ENCODE peak calls at places on chromosomes 3 and 15, in five cellular contexts. N, U, D, B and H are unnamed samples. For H3K4me1, the result is how much of the 10 kb centered on the place peaks cover.

GRCh38 chr3:38454884-38455638 is 1.4 kb downstream of the ACVR2B start:
- DNase-seq in D (peak), U (peak), B (peak), N (peak), H (peak)

GRCh38 chr15:56243774-56244236 is at the start of gene RFX7:
- DNase-seq in N (peak), U (peak), D (peak), B (peak), H (peak)

GRCh38 chr15:84934942-84935729 is 46.5 kb upstream of the PDE8A start:
- DNase-seq in D (no peak), U (no peak), N (no peak), B (no peak), H (no peak)

GRCh38 chr15:79352206-79352605 is 41.3 kb downstream of the TMED3 start:
- DNase-seq in B (no peak), D (no peak), N (no peak), U (no peak), H (no peak)

GRCh38 chr15:89335289-89336041 is 841 bp upstream of the POLG start:
- DNase-seq in N (peak), B (no peak), U (peak), D (no peak), H (peak)

GRCh38 chr3:100158877-100159563 is 44.7 kb upstream of the FILIP1L start:
- DNase-seq in D (no peak), U (no peak), B (peak), N (no peak), H (no peak)

GRCh38 chr3:24601500-24601899 is 106.8 kb upstream of the THRB start:
- DNase-seq in N (no peak), B (no peak), D (no peak), U (no peak), H (peak)

GRCh38 chr3:32045091-32045964 is 61.1 kb upstream of the GPD1L start:
- DNase-seq in N (peak), U (peak), D (no peak), B (peak), H (peak)

GRCh38 chr3:198071602-198072285 is 111.7 kb downstream of the LMLN start:
- DNase-seq in B (no peak), D (peak), N (no peak), U (no peak), H (no peak)

GRCh38 chr3:168476360-168476980 is 380.7 kb upstream of the GOLIM4 start:
- DNase-seq in B (no peak), U (no peak), D (no peak), N (no peak), H (no peak)

GRCh38 chr3:67896130-67896529 is 241.7 kb upstream of the SUCLG2 start:
- DNase-seq in B (no peak), N (no peak), U (no peak), D (no peak), H (no peak)

GRCh38 chr3:189710620-189711388 is 79.6 kb downstream of the TP63 start:
- DNase-seq in D (no peak), U (peak), B (peak), N (peak), H (no peak)

GRCh38 chr3:81974754-81975153 is 213.3 kb upstream of the GBE1 start:
- DNase-seq in B (no peak), D (no peak), N (no peak), U (no peak), H (no peak)

GRCh38 chr3:122052968-122053367 is 2.2 kb upstream of the CD86 start:
- DNase-seq in D (no peak), U (no peak), N (no peak), B (no peak), H (no peak)

GRCh38 chr15:61752001-61752400 is 308.2 kb downstream of the VPS13C start:
- DNase-seq in N (no peak), B (no peak), D (no peak), U (no peak), H (no peak)

DNA sequence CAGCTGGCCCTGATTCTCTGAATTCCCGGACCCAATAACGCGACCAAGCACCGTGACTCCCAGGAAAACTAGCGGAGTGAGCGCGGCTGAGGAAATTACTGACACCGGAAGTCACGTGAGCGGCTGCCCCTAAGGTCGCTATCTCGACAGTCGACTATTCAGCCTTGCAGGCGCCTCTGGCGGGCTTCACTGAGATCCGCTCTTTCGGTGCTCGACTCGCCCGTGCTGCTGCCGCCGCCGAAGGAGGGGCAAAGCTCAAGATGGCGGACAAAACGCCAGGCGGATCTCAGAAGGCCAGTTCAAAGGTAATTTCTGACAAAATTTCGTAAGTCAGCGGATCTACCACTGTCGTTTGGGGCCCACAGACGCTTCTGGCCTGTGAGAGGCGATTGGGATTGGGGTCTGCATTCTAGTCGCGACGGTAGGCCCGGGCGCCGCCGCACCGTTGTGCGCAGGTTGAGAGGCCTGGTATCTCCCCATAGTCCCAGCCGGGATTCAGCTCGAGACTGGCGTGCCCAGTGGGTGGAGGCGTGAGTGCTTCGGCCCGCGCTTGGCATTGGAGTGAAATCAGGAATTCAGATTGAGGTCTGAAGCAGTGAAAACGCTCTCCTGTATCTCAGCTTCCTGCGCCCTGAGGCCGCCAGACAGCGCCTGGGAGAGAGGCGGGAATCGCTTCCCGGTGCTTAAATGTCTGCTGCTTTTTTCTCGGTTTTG is at the start of gene U2SURP:
- DNase-seq in U (peak), N (peak), D (peak), B (peak), H (peak)
- H3K4me1 ChIP-seq in U (under half), N (under half), D (under half), B (under half), H (under half)

GRCh38 chr15:80999623-81000036 is 1.1 kb upstream of the TLNRD1 start:
- DNase-seq in U (no peak), D (peak), B (peak), N (peak), H (no peak)
- H3K4me3 ChIP-seq in U (no peak), D (peak), B (peak), N (no peak), H (peak)

DNA sequence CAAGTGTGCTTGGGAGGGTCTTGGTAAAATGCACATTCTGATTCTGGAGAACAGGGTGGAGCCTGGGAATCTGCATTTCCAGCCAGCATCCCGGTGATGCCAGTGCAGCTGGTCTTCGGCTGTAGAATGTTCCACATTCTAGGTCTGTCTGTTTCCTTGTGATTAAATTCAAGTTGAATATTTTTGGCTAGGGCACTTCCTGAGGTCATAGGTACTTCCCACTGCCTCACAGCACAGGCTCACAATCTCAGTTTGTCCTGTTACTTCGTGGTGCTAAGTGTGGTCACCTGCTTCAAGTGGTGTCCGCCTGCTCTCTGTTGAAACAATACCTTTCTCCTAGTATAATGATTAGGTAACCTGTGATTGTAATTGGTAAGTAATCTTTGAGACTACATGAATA is 40.1 kb downstream of the FLNB start:
- DNase-seq in B (peak), D (no peak), N (no peak), U (no peak), H (no peak)
- H3K4me1 ChIP-seq in B (under half), D (under half), N (half or more), U (under half), H (half or more)

GRCh38 chr15:70698991-70699390 is 64.4 kb downstream of the UACA start:
- DNase-seq in D (no peak), N (no peak), B (no peak), U (no peak), H (no peak)

GRCh38 chr15:70698412-70698811 is 64.9 kb downstream of the UACA start:
- DNase-seq in B (no peak), N (no peak), D (no peak), U (no peak), H (no peak)

GRCh38 chr15:70701891-70702568 is 61.3 kb downstream of the UACA start:
- DNase-seq in D (no peak), N (no peak), U (no peak), B (no peak), H (no peak)

GRCh38 chr15:70702584-70702983 is 60.8 kb downstream of the UACA start:
- DNase-seq in D (no peak), N (no peak), U (no peak), B (no peak), H (no peak)

DNA sequence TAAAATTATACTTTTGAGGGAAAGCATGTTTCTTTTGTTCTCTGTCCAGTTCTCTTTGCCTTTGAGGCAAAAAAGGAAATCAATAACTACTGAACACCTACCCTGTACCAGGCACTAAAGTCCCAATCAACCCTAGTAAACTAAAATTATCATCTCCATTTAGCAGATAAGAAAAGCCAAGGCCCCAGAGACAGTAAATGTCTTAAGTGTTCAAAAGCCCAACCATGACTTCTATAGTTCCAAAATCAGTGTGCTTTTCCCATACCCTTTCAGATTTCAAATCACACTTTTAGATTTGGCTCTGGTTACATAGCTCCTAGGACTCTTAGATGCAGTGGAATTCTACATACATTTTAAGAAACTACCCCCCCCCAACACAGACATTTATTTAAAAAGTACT is 63.5 kb downstream of the UACA start:
- DNase-seq in B (no peak), U (no peak), N (no peak), D (no peak), H (no peak)
- H3K4me3 ChIP-seq in B (no peak), U (no peak), N (no peak), D (no peak), H (no peak)

GRCh38 chr3:149582395-149582794 is 75.4 kb downstream of the WWTR1 start:
- DNase-seq in D (no peak), U (no peak), B (no peak), N (no peak), H (no peak)
- H3K4me1 ChIP-seq in D (under half), U (under half), B (under half), N (half or more), H (half or more)